ENCODE peak calls at places on chromosome 13, in four cellular contexts. R is ascending aorta, V is IMR-90, S is AG09309. B is an unnamed sample.

GRCh38 chr13:36766295-36766694 is 52.7 kb upstream of the RFXAP start:
- DNase-seq in R (no peak), V (peak), S (no peak), B (no peak)

GRCh38 chr13:28564030-28564429 is 69.1 kb upstream of the FLT1 start:
- DNase-seq in R (no peak), V (no peak), S (no peak), B (no peak)

GRCh38 chr13:64029343-64030093 is 2613.9 kb upstream of the PCDH20 start:
- DNase-seq in R (no peak), V (no peak), S (no peak), B (no peak)

GRCh38 chr13:52195052-52195837 is 35.8 kb upstream of the NEK3 start:
- DNase-seq in R (peak), V (peak), S (no peak), B (peak)

GRCh38 chr13:77448689-77449088 is 86.8 kb upstream of the SCEL start:
- DNase-seq in R (no peak), V (no peak), S (no peak), B (no peak)

GRCh38 chr13:112456138-112457056 is 80.2 kb downstream of the SPACA7 start:
- DNase-seq in R (no peak), V (no peak), S (no peak), B (no peak)

GRCh38 chr13:94435604-94436226 is 43.8 kb downstream of the DCT start:
- DNase-seq in R (no peak), V (peak), S (peak), B (peak)

GRCh38 chr13:41407380-41407779 is 50.0 kb upstream of the RGCC start:
- DNase-seq in R (no peak), V (peak), S (no peak), B (no peak)

GRCh38 chr13:20489185-20489820 is 36.4 kb downstream of the CRYL1 start:
- DNase-seq in R (no peak), V (peak), S (no peak), B (no peak)

GRCh38 chr13:102817907-102818306 is 19.0 kb downstream of the BIVM start:
- DNase-seq in R (no peak), V (no peak), S (no peak), B (peak)

GRCh38 chr13:24036115-24036514 is 124.4 kb upstream of the SPATA13 start:
- DNase-seq in R (no peak), V (peak), S (no peak), B (no peak)

GRCh38 chr13:23766199-23766771 is 122.9 kb downstream of the MIPEP start:
- DNase-seq in R (no peak), V (no peak), S (no peak), B (no peak)

GRCh38 chr13:102710261-102710679 is 15.4 kb upstream of the METTL21C start:
- DNase-seq in R (no peak), V (peak), S (peak), B (no peak)

GRCh38 chr13:84985860-84986259 is 813.4 kb downstream of the SLITRK6 start:
- DNase-seq in R (no peak), V (no peak), S (no peak), B (no peak)

GRCh38 chr13:71828117-71828516 is 38.9 kb downstream of the DACH1 start:
- DNase-seq in R (no peak), V (no peak), S (no peak), B (peak)

GRCh38 chr13:37736040-37736439 is 133.5 kb downstream of the TRPC4 start:
- DNase-seq in R (no peak), V (no peak), S (no peak), B (no peak)

GRCh38 chr13:89827552-89827951 is 1519.9 kb upstream of the MIR17HG start:
- DNase-seq in R (no peak), V (no peak), S (no peak), B (no peak)

GRCh38 chr13:84446972-84447700 is 564.9 kb upstream of the SLITRK1 start:
- DNase-seq in R (no peak), V (no peak), S (peak), B (no peak)

GRCh38 chr13:76293751-76294150 is 592.5 kb downstream of the KCTD12 start:
- DNase-seq in R (no peak), V (no peak), S (no peak), B (no peak)

GRCh38 chr13:26968431-26969335 is 202.9 kb downstream of the USP12 start:
- DNase-seq in R (no peak), V (peak), S (no peak), B (no peak)

GRCh38 chr13:30906411-30906990 is 430 bp downstream of the MEDAG start:
- DNase-seq in R (no peak), V (no peak), S (no peak), B (no peak)

GRCh38 chr13:75307370-75307984 is 174.5 kb downstream of the TBC1D4 start:
- DNase-seq in R (no peak), V (peak), S (no peak), B (no peak)

GRCh38 chr13:104954210-104954609 is 1581.3 kb downstream of the EFNB2 start:
- DNase-seq in R (no peak), V (no peak), S (no peak), B (no peak)

GRCh38 chr13:24505756-24506155 is 6.8 kb downstream of the PARP4 start:
- DNase-seq in R (no peak), V (no peak), S (no peak), B (no peak)

GRCh38 chr13:27258637-27259377 is 7.4 kb downstream of the RPL21 start:
- DNase-seq in R (no peak), V (no peak), S (no peak), B (no peak)

GRCh38 chr13:113058129-113058987 is 47.2 kb upstream of the F7 start:
- DNase-seq in R (no peak), V (no peak), S (no peak), B (no peak)

GRCh38 chr13:35857769-35858168 is 273.4 kb downstream of the DCLK1 start:
- DNase-seq in R (no peak), V (peak), S (no peak), B (peak)

GRCh38 chr13:99256709-99257108 is 1.5 kb downstream of the GPR18 start:
- DNase-seq in R (no peak), V (peak), S (peak), B (no peak)
- H3K4me3 ChIP-seq in R (no peak), V (no peak), S (no peak), B (no peak)

DNA sequence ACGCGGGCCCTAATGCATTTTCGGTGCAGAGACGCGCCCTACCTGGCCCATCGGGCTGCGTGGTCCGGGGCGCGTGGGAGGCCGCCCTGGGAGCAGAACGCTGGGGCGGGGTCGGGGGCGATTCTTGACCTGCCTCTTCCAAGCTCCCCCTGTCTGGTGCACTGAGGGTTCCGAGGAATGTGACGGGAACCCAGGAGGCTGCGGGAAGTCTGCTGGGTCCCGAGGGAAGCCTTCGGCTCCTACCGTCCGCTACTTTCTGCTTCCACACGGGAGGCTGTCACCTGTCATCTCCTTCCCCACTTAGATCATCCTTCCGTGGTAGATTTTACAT is 768 bp upstream of the SPRYD7 start:
- DNase-seq in R (no peak), V (no peak), S (no peak), B (no peak)
- TF ChIP-seq CTCF in R (no peak), V (no peak), S (no peak), B (no peak)

GRCh38 chr13:108455320-108455719 is 174.1 kb upstream of the MYO16 start:
- DNase-seq in R (no peak), V (no peak), S (no peak), B (no peak)

GRCh38 chr13:108463365-108463764 is 166.0 kb upstream of the MYO16 start:
- DNase-seq in R (no peak), V (peak), S (no peak), B (peak)

DNA sequence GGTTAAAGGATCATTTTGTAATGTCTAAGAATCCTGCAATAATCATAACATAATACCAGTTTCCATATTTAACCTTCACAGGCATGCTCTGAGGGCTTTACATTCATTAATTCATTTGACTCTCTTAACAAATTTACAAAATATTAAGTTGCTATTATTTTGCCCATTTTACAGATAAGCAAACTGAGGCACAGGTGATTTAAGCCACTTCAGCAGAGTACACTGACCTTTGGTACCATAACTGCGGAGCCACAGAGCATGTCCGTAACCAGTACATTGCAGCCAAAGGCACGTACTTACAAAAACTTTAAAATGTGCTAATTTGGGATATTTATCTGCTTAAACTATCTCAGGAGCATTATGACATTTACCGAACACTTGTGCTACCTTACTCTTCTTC is 169.4 kb upstream of the MYO16 start:
- DNase-seq in R (no peak), V (no peak), S (no peak), B (no peak)
- H3K4me3 ChIP-seq in R (no peak), V (no peak), S (no peak), B (no peak)

GRCh38 chr13:59038824-59039223 is 1124.9 kb downstream of the DIAPH3 start:
- DNase-seq in R (no peak), V (peak), S (no peak), B (no peak)
- TF ChIP-seq CTCF in R (no peak), V (no peak), S (no peak), B (no peak)

DNA sequence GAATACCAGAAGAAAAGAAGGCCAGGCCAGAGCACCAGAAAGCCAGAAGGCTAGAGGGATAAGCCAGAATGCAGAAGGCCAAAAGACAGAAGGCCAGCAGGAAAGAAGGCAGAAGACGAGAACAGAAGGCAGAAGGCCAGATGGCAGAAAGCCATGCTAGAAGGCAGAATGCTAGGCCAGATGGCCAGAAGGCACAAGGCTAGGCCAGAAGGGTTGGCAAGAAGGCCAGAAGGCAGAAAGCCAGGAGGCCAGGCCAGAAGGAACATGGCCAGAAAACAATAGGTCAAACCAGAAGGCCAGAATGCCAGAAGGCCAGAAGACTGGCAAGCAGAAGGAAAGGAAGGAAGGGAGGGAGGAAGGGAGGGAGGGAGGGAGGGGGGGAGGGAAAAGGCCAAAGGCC is 188.8 kb downstream of the TUBA3C start:
- DNase-seq in R (no peak), V (no peak), S (no peak), B (no peak)
- H3K4me3 ChIP-seq in R (no peak), V (no peak), S (no peak), B (no peak)

GRCh38 chr13:110361365-110361911 is 54.4 kb downstream of the COL4A2 start:
- DNase-seq in R (peak), V (peak), S (peak), B (no peak)

GRCh38 chr13:110360598-110360997 is 53.5 kb downstream of the COL4A2 start:
- DNase-seq in R (peak), V (no peak), S (no peak), B (no peak)

GRCh38 chr13:110364081-110364480 is 57.0 kb downstream of the COL4A2 start:
- DNase-seq in R (peak), V (no peak), S (no peak), B (no peak)

GRCh38 chr13:110365876-110366275 is 58.8 kb downstream of the COL4A2 start:
- DNase-seq in R (no peak), V (no peak), S (no peak), B (no peak)

DNA sequence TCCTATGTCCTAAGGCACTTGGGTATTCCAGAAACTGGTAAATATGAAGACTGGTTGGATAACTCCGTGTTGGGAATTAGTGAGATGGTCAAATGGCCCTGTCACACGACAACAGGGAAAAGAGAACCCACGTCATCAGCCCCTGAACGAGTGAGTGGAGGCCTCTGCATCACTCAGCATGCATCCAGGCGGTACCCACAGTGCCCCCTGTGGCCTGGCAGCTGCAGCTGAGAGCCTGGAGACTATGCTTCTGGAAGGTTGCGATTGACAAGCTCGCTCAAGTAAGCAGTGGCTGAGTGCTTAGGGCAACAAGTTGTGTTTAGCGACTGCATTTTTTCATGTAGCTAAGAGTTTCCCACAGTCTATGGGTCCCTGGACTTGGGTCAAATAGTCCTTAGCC is 55.9 kb downstream of the COL4A2 start:
- DNase-seq in R (peak), V (no peak), S (no peak), B (no peak)
- TF ChIP-seq CTCF in R (no peak), V (peak), S (no peak), B (peak)

GRCh38 chr13:32736648-32737047 is 150.4 kb downstream of the PDS5B start:
- DNase-seq in R (no peak), V (no peak), S (no peak), B (no peak)
- H3K4me3 ChIP-seq in R (peak), V (no peak), S (no peak), B (no peak)

DNA sequence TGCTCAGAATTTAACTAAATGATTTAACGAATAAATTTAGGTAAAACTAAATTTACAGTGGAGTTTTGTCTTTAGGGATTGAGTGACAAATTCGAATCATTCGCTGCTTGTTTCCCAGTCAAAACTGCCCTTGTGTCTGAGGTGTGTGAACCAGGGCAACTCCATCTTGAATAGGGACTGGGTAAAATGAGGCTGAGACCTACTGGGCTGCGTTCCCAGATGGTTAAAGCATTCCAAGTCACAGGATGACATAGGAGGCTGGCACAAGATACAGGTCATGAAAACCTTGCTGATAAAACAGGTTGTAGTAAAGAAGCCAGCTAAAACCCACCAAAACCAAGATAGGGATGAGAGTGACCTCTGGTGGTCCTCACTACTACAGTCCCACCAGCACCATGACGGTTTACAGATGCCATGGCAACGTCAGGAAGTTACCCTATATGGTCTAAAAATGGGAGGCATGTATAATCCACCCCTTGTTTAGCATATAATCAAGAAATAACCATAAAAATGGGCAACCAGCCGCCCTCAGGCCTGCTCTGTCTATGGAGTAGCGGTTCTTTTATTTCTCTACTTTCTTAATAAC is 10.2 kb upstream of the ANKRD10 start:
- DNase-seq in R (no peak), V (no peak), S (no peak), B (no peak)
- TF ChIP-seq CTCF in R (no peak), V (peak), S (no peak), B (peak)

GRCh38 chr13:44374348-44374712 is 706 bp downstream of the SERP2 start:
- DNase-seq in R (no peak), V (no peak), S (no peak), B (no peak)

GRCh38 chr13:44378277-44378676 is 4.7 kb downstream of the SERP2 start:
- DNase-seq in R (no peak), V (no peak), S (no peak), B (no peak)

GRCh38 chr13:44373247-44373600 is 400 bp upstream of the SERP2 start:
- DNase-seq in R (no peak), V (no peak), S (no peak), B (no peak)

GRCh38 chr13:44371421-44371820 is 2.2 kb upstream of the SERP2 start:
- DNase-seq in R (no peak), V (no peak), S (no peak), B (no peak)

GRCh38 chr13:44373601-44374347 is at the start of gene SERP2:
- DNase-seq in R (no peak), V (no peak), S (no peak), B (no peak)
- H3K4me3 ChIP-seq in R (peak), V (peak), S (peak), B (peak)

B was measured in retinal pigment epithelial cell.